ENCODE peak calls at places on chromosomes 2 and 18, in ten cellular contexts. G, L, N, T, R, A, O, V, M and K are unnamed samples. For H3K27me3, the result is how much of the 10 kb centered on the place peaks cover.

GRCh38 chr18:74531043-74531442 is 3.3 kb upstream of the CNDP1 start:
- DNase-seq in V (no peak), G (no peak), N (no peak), M (no peak), R (no peak), L (no peak), O (no peak), A (no peak), T (no peak), K (no peak)

GRCh38 chr2:111119004-111119846 is 1.5 kb upstream of the BCL2L11 start:
- DNase-seq in G (no peak), O (peak), A (no peak), T (peak), V (no peak), N (no peak), L (peak), R (no peak), M (peak), K (no peak)

GRCh38 chr2:85131116-85131515 is 2.1 kb upstream of the TCF7L1 start:
- DNase-seq in T (peak), L (no peak), V (no peak), A (no peak), O (no peak), G (no peak), M (peak), R (peak), N (no peak), K (no peak)

GRCh38 chr18:47283476-47283875 is 32.0 kb upstream of the SKOR2 start:
- DNase-seq in A (no peak), L (no peak), G (no peak), M (peak), N (no peak), T (peak), V (peak), O (peak), R (peak), K (peak)

GRCh38 chr2:48779019-48779418 is 23.5 kb upstream of the LHCGR start:
- DNase-seq in O (no peak), R (no peak), L (no peak), V (no peak), N (no peak), G (no peak), A (no peak), M (no peak), T (no peak), K (no peak)

GRCh38 chr2:219689676-219690628 is 62.5 kb downstream of the SLC4A3 start:
- DNase-seq in G (peak), L (no peak), T (peak), O (peak), R (peak), A (no peak), M (peak), N (peak), V (no peak), K (peak)

GRCh38 chr2:18719978-18720775 is 130.8 kb upstream of the NT5C1B start:
- DNase-seq in V (no peak), T (peak), G (no peak), R (peak), M (peak), A (no peak), N (no peak), O (no peak), L (no peak), K (peak)

GRCh38 chr2:20661981-20662937 is 4.7 kb upstream of the GDF7 start:
- DNase-seq in O (no peak), T (no peak), G (no peak), R (no peak), L (no peak), A (no peak), V (no peak), M (no peak), N (no peak), K (no peak)

GRCh38 chr2:72932045-72932444 is 14.7 kb downstream of the EMX1 start:
- DNase-seq in A (no peak), V (no peak), M (peak), R (peak), L (no peak), G (no peak), N (no peak), O (no peak), T (no peak), K (peak)

GRCh38 chr18:27414691-27415090 is 229.6 kb upstream of the CHST9 start:
- DNase-seq in V (no peak), R (no peak), T (no peak), N (no peak), L (no peak), M (no peak), A (no peak), G (no peak), O (no peak), K (no peak)

GRCh38 chr2:61178603-61179545 is 16.9 kb downstream of the C2orf74 start:
- DNase-seq in R (peak), V (no peak), L (no peak), G (peak), N (peak), O (peak), M (peak), T (no peak), A (no peak), K (peak)
- H3K4me3 ChIP-seq in R (no peak), V (peak), L (peak), G (no peak), N (no peak), O (no peak), M (peak), T (no peak), A (peak), K (peak)

GRCh38 chr2:126801473-126801872 is 97.2 kb upstream of the TEX51 start:
- DNase-seq in O (no peak), G (no peak), T (no peak), L (no peak), N (no peak), A (no peak), V (no peak), R (no peak), M (no peak), K (no peak)

GRCh38 chr2:126804347-126804746 is 94.3 kb upstream of the TEX51 start:
- DNase-seq in G (no peak), N (no peak), L (no peak), M (no peak), A (no peak), O (no peak), R (no peak), T (no peak), V (no peak), K (no peak)

GRCh38 chr2:126803422-126803775 is 95.3 kb upstream of the TEX51 start:
- DNase-seq in G (no peak), L (no peak), N (no peak), V (no peak), T (no peak), R (no peak), O (no peak), M (no peak), A (no peak), K (peak)

GRCh38 chr2:126802316-126802715 is 96.4 kb upstream of the TEX51 start:
- DNase-seq in L (no peak), R (no peak), O (no peak), A (no peak), G (no peak), N (no peak), M (no peak), T (no peak), V (no peak), K (no peak)

GRCh38 chr2:126802774-126803421 is 95.8 kb upstream of the TEX51 start:
- DNase-seq in O (peak), L (no peak), T (no peak), N (no peak), R (no peak), G (no peak), M (no peak), A (no peak), V (no peak), K (no peak)
- H3K27me3 ChIP-seq in O (under half), L (under half), T (under half), N (under half), R (under half), G (under half), M (under half), A (under half), V (under half), K (under half)

DNA sequence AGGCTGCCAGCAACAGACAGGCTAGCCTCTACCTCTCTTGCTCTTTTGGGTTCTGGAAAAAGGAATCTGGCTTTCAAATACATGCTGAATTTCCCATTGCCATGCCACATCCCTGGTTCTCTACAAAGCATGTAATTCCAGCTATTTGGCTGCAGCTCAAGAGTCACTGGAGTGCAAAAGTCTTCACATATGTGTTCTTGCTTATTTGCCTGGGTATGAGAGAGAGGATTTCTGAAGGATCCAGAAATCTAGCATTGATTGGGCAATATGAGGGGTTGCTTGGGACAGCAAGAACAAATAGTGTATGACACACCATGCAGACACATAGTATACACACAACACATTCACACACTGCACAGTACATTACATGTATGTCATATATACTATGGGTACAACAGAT is 30.7 kb upstream of the LGALSL start:
- DNase-seq in R (no peak), A (no peak), L (no peak), N (no peak), G (no peak), T (no peak), O (no peak), M (no peak), V (no peak), K (no peak)
- H3K4me3 ChIP-seq in R (no peak), A (no peak), L (no peak), N (no peak), G (no peak), T (no peak), O (no peak), M (no peak), V (no peak), K (no peak)

DNA sequence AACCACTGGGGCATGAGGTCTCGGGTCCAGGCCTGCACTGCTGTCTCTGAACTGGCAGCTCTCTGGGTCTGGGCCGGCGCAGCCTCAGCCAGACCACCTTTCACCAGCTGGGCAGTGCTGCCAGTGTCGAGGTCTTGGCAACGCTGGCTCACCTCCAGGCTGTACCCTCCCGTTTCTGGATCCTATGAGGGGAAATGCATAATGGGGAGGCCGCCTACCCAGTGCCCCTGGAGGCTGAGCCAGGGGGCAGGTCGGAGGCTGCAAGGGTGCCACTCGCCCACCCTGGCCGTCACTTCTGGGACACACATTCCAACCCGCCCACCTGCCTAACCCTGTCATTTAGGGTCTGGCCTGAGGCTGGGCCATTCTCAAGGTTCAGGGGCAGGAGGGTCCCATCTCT is 24.6 kb downstream of the KIF1A start:
- DNase-seq in N (no peak), T (no peak), G (no peak), L (peak), M (no peak), V (no peak), R (no peak), O (no peak), A (no peak), K (no peak)
- H3K27me3 ChIP-seq in N (half or more), T (under half), G (under half), L (half or more), M (under half), V (under half), R (under half), O (under half), A (under half), K (under half)

DNA sequence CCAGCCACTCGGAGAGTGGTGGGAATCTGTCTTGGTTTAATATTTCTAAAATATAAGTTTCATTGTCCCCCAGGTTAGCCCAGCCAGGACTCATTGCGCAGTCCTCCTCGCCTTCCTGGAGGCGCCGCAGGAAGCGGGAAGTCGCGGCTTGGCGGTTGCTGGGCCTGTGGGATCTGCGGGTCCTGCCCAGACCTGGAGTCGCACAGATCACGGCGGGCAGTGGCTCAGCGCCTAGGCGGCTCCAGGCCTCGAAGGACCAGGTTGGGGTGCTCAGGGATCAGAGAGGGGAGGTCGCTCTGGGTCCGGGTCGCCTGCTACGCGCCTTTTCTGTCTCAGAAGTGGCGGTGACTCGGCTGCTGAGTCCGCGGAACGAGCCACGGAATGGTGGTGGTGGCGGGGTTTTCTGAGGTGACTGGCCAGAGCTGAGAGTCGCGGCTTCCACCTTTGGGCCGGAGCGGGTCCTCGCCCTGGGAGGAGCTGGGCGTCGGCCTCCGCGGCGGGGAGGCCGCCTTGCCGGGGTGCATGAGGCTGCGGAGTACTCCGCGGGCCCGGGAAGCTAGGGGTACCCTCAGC is 2.7 kb downstream of the HOXD3 start:
- DNase-seq in O (no peak), G (no peak), M (no peak), N (no peak), R (no peak), L (no peak), V (no peak), T (no peak), A (no peak), K (no peak)
- H3K4me3 ChIP-seq in O (no peak), G (no peak), M (no peak), N (no peak), R (no peak), L (peak), V (no peak), T (no peak), A (no peak), K (no peak)

GRCh38 chr2:104871566-104872033 is 17.7 kb downstream of the POU3F3 start:
- DNase-seq in A (no peak), V (no peak), O (no peak), M (no peak), T (no peak), R (no peak), N (no peak), L (no peak), G (no peak), K (no peak)
- H3K27me3 ChIP-seq in A (half or more), V (under half), O (under half), M (under half), T (half or more), R (under half), N (under half), L (half or more), G (under half), K (under half)

GRCh38 chr18:31042391-31043181 is at the start of gene DSC3:
- DNase-seq in O (peak), R (no peak), G (no peak), L (no peak), V (no peak), A (no peak), T (peak), N (no peak), M (no peak), K (no peak)
- H3K4me3 ChIP-seq in O (no peak), R (no peak), G (no peak), L (peak), V (peak), A (peak), T (peak), N (no peak), M (no peak), K (no peak)

GRCh38 chr18:77666613-77667012 is 417.0 kb downstream of the GALR1 start:
- DNase-seq in R (no peak), M (no peak), N (no peak), A (no peak), O (no peak), T (no peak), L (no peak), G (no peak), V (no peak), K (no peak)
- H3K27me3 ChIP-seq in R (under half), M (under half), N (under half), A (under half), O (under half), T (under half), L (under half), G (under half), V (under half), K (under half)

GRCh38 chr18:79403723-79404566 is 8.2 kb downstream of the NFATC1 start:
- DNase-seq in N (no peak), V (no peak), O (no peak), R (peak), L (peak), M (peak), T (no peak), A (no peak), G (no peak), K (no peak)
- H3K4me3 ChIP-seq in N (no peak), V (no peak), O (no peak), R (peak), L (peak), M (no peak), T (no peak), A (no peak), G (no peak), K (no peak)